ENCODE peak calls at places on chromosomes 3 and 15, in four cellular contexts. E is A673, Q is uterus, G is A549. F is an unnamed sample.

GRCh38 chr3:197793246-197793645 is 2.2 kb downstream of the LRCH3 start:
- DNase-seq in E (peak), Q (no peak), G (no peak), F (no peak)

GRCh38 chr15:91021516-91022074 is 799 bp downstream of the VPS33B start:
- DNase-seq in E (peak), Q (no peak), G (no peak), F (peak)

GRCh38 chr3:23805881-23806321 is at the start of gene UBE2E1:
- DNase-seq in E (peak), Q (peak), G (peak), F (peak)

GRCh38 chr3:108055931-108056330 is 34.9 kb downstream of the CD47 start:
- DNase-seq in E (no peak), Q (no peak), G (no peak), F (no peak)

GRCh38 chr3:10783360-10784346 is 32.4 kb upstream of the SLC6A11 start:
- DNase-seq in E (peak), Q (no peak), G (peak), F (peak)

GRCh38 chr15:82960766-82961165 is 8.2 kb upstream of the HOMER2 start:
- DNase-seq in E (no peak), Q (no peak), G (no peak), F (no peak)

GRCh38 chr3:123258811-123259420 is 57.2 kb downstream of the SEC22A start:
- DNase-seq in E (peak), Q (no peak), G (peak), F (peak)

GRCh38 chr15:52337198-52337853 is 41.7 kb upstream of the MYO5C start:
- DNase-seq in E (no peak), Q (no peak), G (peak), F (peak)

GRCh38 chr3:69983546-69984265 is 15.8 kb upstream of the SAMMSON start:
- DNase-seq in E (no peak), Q (no peak), G (no peak), F (no peak)

GRCh38 chr3:66502267-66502874 is 1.5 kb upstream of the LRIG1 start:
- DNase-seq in E (no peak), Q (no peak), G (no peak), F (no peak)

GRCh38 chr15:68209735-68210408 is 4.7 kb upstream of the CALML4 start:
- DNase-seq in E (no peak), Q (no peak), G (no peak), F (no peak)

GRCh38 chr15:93467327-93467726 is 378.3 kb upstream of the RGMA start:
- DNase-seq in E (no peak), Q (peak), G (no peak), F (peak)

GRCh38 chr3:104629038-104629437 is 737.7 kb upstream of the ALCAM start:
- DNase-seq in E (no peak), Q (no peak), G (no peak), F (peak)

GRCh38 chr3:13135811-13136321 is 62.6 kb upstream of the IQSEC1 start:
- DNase-seq in E (no peak), Q (no peak), G (no peak), F (no peak)

GRCh38 chr15:63611217-63611616 is 14.0 kb downstream of the FBXL22 start:
- DNase-seq in E (no peak), Q (no peak), G (no peak), F (no peak)

GRCh38 chr3:196528639-196529233 is 13.6 kb upstream of the SMCO1 start:
- DNase-seq in E (peak), Q (peak), G (peak), F (no peak)

GRCh38 chr3:156477306-156477705 is 77.6 kb downstream of the SSR3 start:
- DNase-seq in E (no peak), Q (no peak), G (no peak), F (peak)

GRCh38 chr15:67570875-67571642 is 28.6 kb downstream of the MAP2K5 start:
- DNase-seq in E (no peak), Q (no peak), G (no peak), F (no peak)

GRCh38 chr15:94793641-94794040 is 562.3 kb downstream of the MCTP2 start:
- DNase-seq in E (no peak), Q (no peak), G (no peak), F (peak)

GRCh38 chr15:85792872-85793621 is 1.7 kb downstream of the KLHL25 start:
- DNase-seq in E (no peak), Q (no peak), G (no peak), F (no peak)

GRCh38 chr3:100184960-100185566 is 70.8 kb upstream of the FILIP1L start:
- DNase-seq in E (peak), Q (no peak), G (no peak), F (peak)

GRCh38 chr3:189833266-189833665 is 202.1 kb downstream of the TP63 start:
- DNase-seq in E (no peak), Q (no peak), G (no peak), F (no peak)

GRCh38 chr15:65409284-65409631 is 13.5 kb downstream of the IGDCC4 start:
- DNase-seq in E (no peak), Q (no peak), G (no peak), F (peak)

GRCh38 chr3:64708456-64708855 is 20.7 kb upstream of the ADAMTS9 start:
- DNase-seq in E (no peak), Q (no peak), G (no peak), F (no peak)

GRCh38 chr3:81741214-81741613 is 20.2 kb downstream of the GBE1 start:
- DNase-seq in E (no peak), Q (no peak), G (no peak), F (no peak)

GRCh38 chr3:152443212-152444023 is 174.7 kb downstream of the MBNL1 start:
- DNase-seq in E (peak), Q (no peak), G (peak), F (no peak)

GRCh38 chr3:107985496-107985895 is 105.3 kb downstream of the CD47 start:
- DNase-seq in E (peak), Q (no peak), G (no peak), F (no peak)

GRCh38 chr3:157128771-157129671 is 30.9 kb downstream of the CCNL1 start:
- DNase-seq in E (no peak), Q (peak), G (peak), F (no peak)

GRCh38 chr3:90184861-90185260 is 1077.4 kb downstream of the EPHA3 start:
- DNase-seq in E (peak), Q (no peak), G (peak), F (peak)

GRCh38 chr3:144237351-144237750 is 265.7 kb downstream of the DIPK2A start:
- DNase-seq in E (no peak), Q (no peak), G (no peak), F (no peak)

GRCh38 chr3:56833031-56833430 is 31.3 kb upstream of the ARHGEF3 start:
- DNase-seq in E (no peak), Q (no peak), G (no peak), F (no peak)

GRCh38 chr15:73322665-73323373 is 45.9 kb downstream of the HCN4 start:
- DNase-seq in E (no peak), Q (no peak), G (no peak), F (no peak)

GRCh38 chr3:127667119-127667681 is 5.6 kb upstream of the ABTB1 start:
- DNase-seq in E (no peak), Q (no peak), G (no peak), F (no peak)

GRCh38 chr3:53571264-53571663 is 76.9 kb downstream of the CACNA1D start:
- DNase-seq in E (no peak), Q (no peak), G (no peak), F (no peak)

GRCh38 chr3:13716540-13717221 is 163.2 kb downstream of the WNT7A start:
- DNase-seq in E (no peak), Q (no peak), G (no peak), F (no peak)

GRCh38 chr3:155281892-155282291 is 11.6 kb downstream of the STRIT1 start:
- DNase-seq in E (no peak), Q (no peak), G (no peak), F (peak)